ENCODE peak calls at places on chromosome 5, in six cellular contexts. Z, M, P, K, N and Y are unnamed samples.

GRCh38 chr5:120150770-120151169 is 313.3 kb upstream of the PRR16 start:
- DNase-seq in Z (no peak), M (peak; percentile 45), P (no peak), K (no peak), N (no peak), Y (no peak)

GRCh38 chr5:176736271-176736965 is 73.9 kb upstream of the UNC5A start:
- DNase-seq in Z (no peak), M (peak; percentile 44), P (peak; percentile 20), K (peak; percentile 25), N (peak; percentile 41), Y (no peak)

GRCh38 chr5:73940026-73940425 is 314.0 kb downstream of the ARHGEF28 start:
- DNase-seq in Z (no peak), M (peak; percentile 22), P (no peak), K (no peak), N (no peak), Y (no peak)

GRCh38 chr5:133953568-133954145 is 14.8 kb downstream of the C5orf15 start:
- DNase-seq in Z (no peak), M (no peak), P (no peak), K (no peak), N (peak; percentile 33), Y (no peak)

GRCh38 chr5:139667730-139668063 is 19.5 kb downstream of the CXXC5 start:
- DNase-seq in Z (no peak), M (peak; percentile 59), P (no peak), K (no peak), N (no peak), Y (no peak)

GRCh38 chr5:134103397-134103796 is 11.1 kb upstream of the TCF7 start:
- DNase-seq in Z (no peak), M (no peak), P (no peak), K (no peak), N (no peak), Y (no peak)

GRCh38 chr5:135538261-135538660 is 2.5 kb upstream of the NEUROG1 start:
- DNase-seq in Z (no peak), M (no peak), P (no peak), K (no peak), N (no peak), Y (no peak)

GRCh38 chr5:135423158-135423925 is 23.8 kb downstream of the DCANP1 start:
- DNase-seq in Z (peak; percentile 21), M (no peak), P (no peak), K (no peak), N (no peak), Y (no peak)

GRCh38 chr5:135577421-135577820 is 1.4 kb downstream of the CXCL14 start:
- DNase-seq in Z (no peak), M (no peak), P (no peak), K (no peak), N (no peak), Y (no peak)

GRCh38 chr5:14298126-14298847 is 155.1 kb downstream of the TRIO start:
- DNase-seq in Z (no peak), M (no peak), P (no peak), K (no peak), N (no peak), Y (no peak)

GRCh38 chr5:44952376-44952775 is 143.6 kb downstream of the MRPS30 start:
- DNase-seq in Z (peak; percentile 43), M (peak; percentile 23), P (no peak), K (no peak), N (no peak), Y (no peak)

GRCh38 chr5:143494162-143494561 is 90.7 kb upstream of the NR3C1 start:
- DNase-seq in Z (peak; percentile 49), M (no peak), P (no peak), K (no peak), N (no peak), Y (no peak)

GRCh38 chr5:150438873-150439546 is 10.5 kb downstream of the RPS14 start:
- DNase-seq in Z (peak; percentile 68), M (peak; percentile 75), P (no peak), K (no peak), N (peak; percentile 68), Y (no peak)

GRCh38 chr5:140842798-140843733 is 2.1 kb downstream of the PCDHA8 start:
- DNase-seq in Z (no peak), M (no peak), P (no peak), K (no peak), N (no peak), Y (no peak)

GRCh38 chr5:135880278-135880677 is 15.4 kb downstream of the IL9 start:
- DNase-seq in Z (peak; percentile 55), M (peak; percentile 41), P (no peak), K (no peak), N (peak; percentile 74), Y (no peak)

GRCh38 chr5:127810014-127810413 is 106.8 kb downstream of the CCDC192 start:
- DNase-seq in Z (no peak), M (no peak), P (no peak), K (no peak), N (no peak), Y (no peak)

GRCh38 chr5:37668524-37669047 is 171.3 kb downstream of the GDNF start:
- DNase-seq in Z (peak; percentile 93), M (no peak), P (no peak), K (peak; percentile 89), N (no peak), Y (peak; percentile 52)

GRCh38 chr5:81046041-81046440 is 85.9 kb downstream of the RASGRF2 start:
- DNase-seq in Z (no peak), M (no peak), P (no peak), K (no peak), N (no peak), Y (no peak)

GRCh38 chr5:95920822-95921221 is 40.8 kb downstream of the ELL2 start:
- DNase-seq in Z (no peak), M (no peak), P (no peak), K (no peak), N (no peak), Y (no peak)

GRCh38 chr5:139745800-139746690 is 49.6 kb upstream of the PSD2 start:
- DNase-seq in Z (peak; percentile 77), M (peak; percentile 85), P (no peak), K (peak; percentile 87), N (peak; percentile 89), Y (peak; percentile 62)

GRCh38 chr5:169721771-169722170 is 84.7 kb downstream of the DOCK2 start:
- DNase-seq in Z (no peak), M (no peak), P (no peak), K (no peak), N (no peak), Y (no peak)

GRCh38 chr5:66896207-66896606 is 300.0 kb downstream of the MAST4 start:
- DNase-seq in Z (no peak), M (no peak), P (no peak), K (no peak), N (no peak), Y (no peak)

GRCh38 chr5:139377226-139377625 is 5.9 kb downstream of the SLC23A1 start:
- DNase-seq in Z (no peak), M (no peak), P (peak; percentile 50), K (peak; percentile 46), N (no peak), Y (no peak)

GRCh38 chr5:171640396-171640981 is 145.1 kb upstream of the SMIM23 start:
- DNase-seq in Z (no peak), M (no peak), P (no peak), K (no peak), N (no peak), Y (no peak)

GRCh38 chr5:95399034-95399433 is 7.9 kb downstream of the FAM81B start:
- DNase-seq in Z (no peak), M (no peak), P (no peak), K (no peak), N (no peak), Y (no peak)

DNA sequence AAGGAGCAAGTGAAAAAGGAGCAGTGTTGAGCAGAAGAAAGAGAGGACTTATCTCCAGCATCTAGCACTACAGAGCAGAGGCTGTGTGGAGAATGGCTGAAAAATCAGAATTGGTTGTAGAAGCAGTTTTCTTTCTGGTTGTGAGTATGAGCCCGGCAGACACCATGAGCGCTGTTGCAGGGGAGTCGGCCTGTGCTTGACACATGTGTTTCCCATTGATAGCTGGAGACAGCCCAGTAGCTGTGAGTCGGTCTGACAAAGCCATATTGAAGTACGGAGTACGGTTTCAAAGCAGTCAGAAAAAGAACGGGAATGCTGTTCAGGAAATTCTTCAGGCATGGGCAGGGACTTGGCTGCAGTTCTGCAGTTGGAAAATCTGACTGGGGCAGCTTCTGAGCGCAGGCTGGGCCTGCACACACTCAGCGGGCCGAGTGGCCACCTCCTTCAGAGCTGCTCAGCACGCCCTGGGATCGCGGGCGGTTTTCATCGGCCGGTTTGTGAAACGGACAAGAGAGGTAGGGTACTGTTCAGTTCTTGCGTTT is at the start of gene SGCD:
- DNase-seq in Z (peak; percentile 47), M (peak; percentile 46), P (peak; percentile 79), K (peak; percentile 86), N (peak; percentile 45), Y (peak; percentile 35)
- H3K4me3 ChIP-seq in Z (peak within 1 kb of the TSS; percentile 38), M (peak within 1 kb of the TSS; percentile 49), P (peak within 1 kb of the TSS; percentile 41), K (peak within 1 kb of the TSS; percentile 34), N (no peak within 1 kb of the TSS), Y (peak within 1 kb of the TSS; percentile 41)

GRCh38 chr5:57450991-57451876 is 31.4 kb downstream of the ACTBL2 start:
- DNase-seq in Z (no peak), M (peak; percentile 27), P (no peak), K (no peak), N (no peak), Y (no peak)
- TF ChIP-seq EP300 in Z (no peak), M (no peak), P (no peak), K (no peak), N (no peak), Y (no peak)

GRCh38 chr5:124907098-124907644 is 160.7 kb upstream of the ZNF608 start:
- DNase-seq in Z (no peak), M (no peak), P (no peak), K (no peak), N (no peak), Y (no peak)
- TF ChIP-seq CTCF in Z (no peak), M (no peak), P (no peak), K (no peak), N (no peak), Y (no peak)

GRCh38 chr5:159206368-159206767 is 3.0 kb downstream of the RNF145 start:
- DNase-seq in Z (no peak), M (no peak), P (no peak), K (no peak), N (no peak), Y (no peak)
- H3K4me3 ChIP-seq in Z (peak overlapping the region; percentile 77), M (peak overlapping the region; percentile 78), P (peak overlapping the region; percentile 80), K (no peak overlapping the region), N (no peak overlapping the region), Y (peak overlapping the region; percentile 87)

GRCh38 chr5:167947312-167947711 is 344.1 kb upstream of the WWC1 start:
- DNase-seq in Z (no peak), M (no peak), P (no peak), K (no peak), N (no peak), Y (no peak)
- TF ChIP-seq EP300 in Z (no peak), M (no peak), P (no peak), K (no peak), N (no peak), Y (no peak)

DNA sequence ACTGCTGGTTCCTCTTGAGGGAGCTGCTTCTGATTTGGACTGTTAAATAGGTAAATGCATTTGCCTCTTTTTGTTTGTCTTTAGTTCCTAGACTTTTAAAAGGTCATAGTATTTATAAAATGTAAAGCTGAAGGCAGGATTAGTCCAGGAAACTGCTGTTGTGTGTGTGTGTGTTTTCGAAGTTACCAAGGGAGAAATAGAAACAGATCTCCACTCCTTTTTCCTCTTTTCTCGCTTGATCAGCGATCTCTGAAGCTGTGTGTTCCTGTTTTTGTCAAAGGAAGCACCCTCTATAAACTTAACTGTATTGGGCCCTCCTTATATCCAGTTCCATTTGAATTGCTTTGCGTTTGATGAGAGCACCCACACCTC is 819 bp downstream of the SNX2 start:
- DNase-seq in Z (peak; percentile 2), M (peak; percentile 12), P (no peak), K (no peak), N (no peak), Y (no peak)
- TF ChIP-seq CTCF in Z (no peak), M (no peak), P (no peak), K (no peak), N (no peak), Y (no peak)

GRCh38 chr5:10676224-10676623 is 84.8 kb downstream of the DAP start:
- DNase-seq in Z (no peak), M (peak; percentile 72), P (peak; percentile 59), K (no peak), N (no peak), Y (no peak)
- H3K4me3 ChIP-seq in Z (no peak overlapping the region), M (no peak overlapping the region), P (no peak overlapping the region), K (no peak overlapping the region), N (no peak overlapping the region), Y (no peak overlapping the region)